ENCODE peak calls at places on chromosomes 11 and 22, in seven cellular contexts. L is left ventricle myocardium inferior, T is HCT116, S is A549, R is heart right ventricle, P is NT2/D1, O is body of pancreas. A is an unnamed sample.

GRCh38 chr11:128346808-128347207 is 240.6 kb downstream of the ETS1 start:
- DNase-seq in L (no peak), O (no peak), P (no peak), S (no peak), T (no peak), R (no peak), A (no peak)

GRCh38 chr11:62233730-62234129 is 8.3 kb upstream of the SCGB1D2 start:
- DNase-seq in P (no peak), R (no peak), T (no peak), L (no peak), S (no peak), O (no peak), A (no peak)

GRCh38 chr22:49566693-49567092 is 261.0 kb downstream of the BRD1 start:
- DNase-seq in O (peak; percentile 6), S (no peak), P (no peak), L (no peak), R (no peak), T (no peak), A (no peak)

GRCh38 chr11:2419638-2420501 is 19.3 kb downstream of the TSSC4 start:
- DNase-seq in O (peak; percentile 79), T (peak; percentile 52), S (peak; percentile 85), R (peak; percentile 67), L (peak; percentile 77), P (peak; percentile 78), A (peak; percentile 91)

GRCh38 chr22:23149743-23150238 is 4.5 kb downstream of the RAB36 start:
- DNase-seq in O (no peak), S (no peak), R (no peak), P (peak; percentile 72), T (no peak), L (no peak), A (no peak)

GRCh38 chr22:39278040-39278439 is 33.3 kb upstream of the PDGFB start:
- DNase-seq in O (no peak), L (peak; percentile 64), T (no peak), R (peak; percentile 75), P (no peak), S (no peak), A (no peak)

GRCh38 chr22:23219787-23220484 is 39.6 kb downstream of the BCR start:
- DNase-seq in S (no peak), L (no peak), P (no peak), O (no peak), T (no peak), R (no peak), A (peak; percentile 75)

GRCh38 chr22:31943976-31944699 is at the start of gene YWHAH:
- DNase-seq in T (peak; percentile 71), P (peak; percentile 74), L (peak; percentile 97), R (peak; percentile 96), S (peak; percentile 83), O (peak; percentile 98), A (peak; percentile 99)

GRCh38 chr11:69352181-69352580 is 58.2 kb downstream of the MYEOV start:
- DNase-seq in P (no peak), L (no peak), T (no peak), R (no peak), O (no peak), S (no peak), A (no peak)

GRCh38 chr11:119545978-119546915 is 123.3 kb upstream of the THY1 start:
- DNase-seq in O (no peak), P (no peak), S (no peak), L (no peak), R (no peak), T (no peak), A (no peak)

GRCh38 chr22:22681221-22681739 is 36.9 kb downstream of the GGTLC2 start:
- DNase-seq in R (no peak), O (no peak), P (no peak), T (no peak), S (no peak), L (no peak), A (no peak)

GRCh38 chr11:8351223-8351622 is 87.5 kb upstream of the LMO1 start:
- DNase-seq in S (no peak), T (no peak), P (no peak), R (no peak), L (no peak), O (no peak), A (peak; percentile 19)

GRCh38 chr11:43905788-43906187 is 25.2 kb downstream of the ALKBH3 start:
- DNase-seq in P (no peak), O (peak; percentile 16), L (no peak), S (no peak), R (peak; percentile 76), T (no peak), A (no peak)

GRCh38 chr11:129731316-129731715 is 84.3 kb upstream of the TMEM45B start:
- DNase-seq in P (no peak), L (no peak), R (no peak), S (no peak), O (no peak), T (no peak), A (no peak)

GRCh38 chr11:129733384-129733783 is 82.3 kb upstream of the TMEM45B start:
- DNase-seq in S (no peak), L (no peak), P (no peak), O (no peak), T (no peak), R (no peak), A (no peak)

GRCh38 chr11:129733981-129734380 is 81.7 kb upstream of the TMEM45B start:
- DNase-seq in P (no peak), T (no peak), S (no peak), L (no peak), R (no peak), O (no peak), A (no peak)

GRCh38 chr11:129734654-129735053 is 81.0 kb upstream of the TMEM45B start:
- DNase-seq in S (no peak), P (no peak), O (no peak), L (no peak), R (no peak), T (no peak), A (no peak)

DNA sequence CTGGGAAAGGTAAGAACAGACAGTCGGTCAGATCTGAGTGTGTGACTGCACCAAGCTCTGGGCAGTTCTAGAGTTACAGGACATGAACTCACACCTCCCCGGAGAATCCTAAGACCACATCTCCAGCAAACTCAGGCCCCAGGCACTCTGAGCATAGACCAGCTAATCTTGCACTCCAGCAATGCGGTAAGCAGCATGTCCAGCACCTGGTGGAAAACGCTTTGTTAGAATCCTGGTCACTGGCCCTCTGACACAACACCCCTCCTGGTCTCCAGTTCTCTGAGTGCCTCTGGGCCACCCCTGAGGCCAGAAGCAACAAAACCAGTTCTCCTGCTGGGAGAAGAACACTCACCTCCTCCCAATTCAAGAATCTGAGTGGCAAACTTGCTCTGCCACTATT is 82.7 kb upstream of the TMEM45B start:
- DNase-seq in R (no peak), O (no peak), P (no peak), L (no peak), S (no peak), T (no peak), A (no peak)
- H3K4me1 ChIP-seq in R (no peaks in the 10 kb centered on the region), O (peaks cover 10% of the 10 kb centered on the region), P (no peaks in the 10 kb centered on the region), L (no peaks in the 10 kb centered on the region), S (no peaks in the 10 kb centered on the region), T (peaks cover 3% of the 10 kb centered on the region), A (no peaks in the 10 kb centered on the region)

GRCh38 chr11:71996946-71997345 is 1.8 kb upstream of the IL18BP start:
- DNase-seq in P (no peak), R (peak; percentile 50), T (no peak), L (peak; percentile 66), S (no peak), O (no peak), A (peak; percentile 81)

GRCh38 chr11:71997594-71997993 is 1.1 kb upstream of the IL18BP start:
- DNase-seq in R (no peak), S (no peak), L (no peak), O (no peak), P (no peak), T (no peak), A (peak; percentile 58)

GRCh38 chr11:71998061-71998460 is 648 bp upstream of the IL18BP start:
- DNase-seq in R (no peak), T (no peak), L (no peak), S (no peak), P (no peak), O (no peak), A (no peak)

GRCh38 chr11:71995726-71996291 is 2.9 kb upstream of the IL18BP start:
- DNase-seq in P (no peak), O (no peak), T (no peak), S (no peak), L (no peak), R (no peak), A (no peak)

GRCh38 chr11:71996517-71996916 is 2.2 kb upstream of the IL18BP start:
- DNase-seq in T (no peak), L (no peak), S (no peak), O (no peak), P (no peak), R (no peak), A (peak; percentile 55)
- H3K4me1 ChIP-seq in T (no peaks in the 10 kb centered on the region), L (peaks cover 42% of the 10 kb centered on the region), S (peaks cover 11% of the 10 kb centered on the region), O (peaks cover 16% of the 10 kb centered on the region), P (peaks cover 4% of the 10 kb centered on the region), R (peaks cover 13% of the 10 kb centered on the region), A (no peaks in the 10 kb centered on the region)

DNA sequence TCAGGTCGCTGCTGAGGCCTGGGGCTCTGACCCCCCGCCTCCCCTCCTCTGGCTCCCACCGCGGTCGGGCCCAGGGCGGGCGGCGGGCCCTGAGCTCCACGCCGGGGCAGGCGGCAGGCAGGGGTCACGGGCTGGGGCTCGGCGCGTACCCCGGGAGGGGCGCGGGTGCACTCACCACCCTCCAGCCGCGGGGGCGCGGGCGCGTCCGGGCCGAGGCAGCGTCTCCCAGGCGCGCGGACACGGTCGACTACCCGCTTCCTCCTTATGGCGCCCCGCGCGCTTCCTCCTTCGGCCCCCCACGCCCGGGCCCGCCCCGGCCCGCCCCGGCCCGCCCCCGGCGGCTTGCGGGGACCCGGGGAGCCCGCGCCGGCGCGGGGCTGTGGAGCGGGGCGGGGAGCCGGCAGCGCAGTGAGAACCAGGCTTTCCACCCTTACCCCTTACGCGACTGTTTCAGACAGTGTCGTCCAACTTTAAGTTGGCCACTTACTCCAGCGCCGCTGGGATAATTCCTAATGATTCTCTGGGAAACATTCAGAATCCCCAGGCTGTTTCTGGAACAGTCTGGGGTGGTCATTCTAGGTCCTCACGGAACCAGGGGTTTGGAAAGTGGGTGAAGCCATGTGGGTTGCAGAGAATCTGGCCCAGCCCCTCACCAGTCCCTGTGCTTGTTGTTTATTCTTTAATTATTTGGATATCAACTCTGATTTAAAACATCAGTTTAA is at the start of gene BID:
- DNase-seq in L (peak; percentile 68), P (no peak), R (peak; percentile 54), O (peak; percentile 11), S (no peak), T (no peak), A (peak; percentile 87)
- H3K4me1 ChIP-seq in L (peaks cover 27% of the 10 kb centered on the region), P (peaks cover 8% of the 10 kb centered on the region), R (peaks cover 6% of the 10 kb centered on the region), O (peaks cover 13% of the 10 kb centered on the region), S (peaks cover 17% of the 10 kb centered on the region), T (peaks cover 21% of the 10 kb centered on the region), A (no peaks in the 10 kb centered on the region)

GRCh38 chr22:45949921-45950320 is 27.0 kb downstream of the WNT7B start:
- DNase-seq in L (no peak), S (no peak), T (no peak), P (no peak), R (no peak), O (no peak), A (no peak)

GRCh38 chr22:45949258-45949870 is 27.6 kb downstream of the WNT7B start:
- DNase-seq in T (no peak), R (no peak), P (no peak), S (no peak), L (no peak), O (no peak), A (no peak)

GRCh38 chr22:45946805-45947600 is 30.0 kb downstream of the WNT7B start:
- DNase-seq in S (no peak), O (peak; percentile 45), R (no peak), T (no peak), P (no peak), L (no peak), A (no peak)

GRCh38 chr22:45945621-45946020 is 31.3 kb downstream of the WNT7B start:
- DNase-seq in P (no peak), T (no peak), L (no peak), S (no peak), O (no peak), R (no peak), A (no peak)

GRCh38 chr22:45948081-45948648 is 28.8 kb downstream of the WNT7B start:
- DNase-seq in O (no peak), T (no peak), S (no peak), P (no peak), R (no peak), L (no peak), A (no peak)
- H3K4me1 ChIP-seq in O (no peaks in the 10 kb centered on the region), T (no peaks in the 10 kb centered on the region), S (peaks cover 77% of the 10 kb centered on the region), P (peaks cover 10% of the 10 kb centered on the region), R (no peaks in the 10 kb centered on the region), L (no peaks in the 10 kb centered on the region), A (no peaks in the 10 kb centered on the region)